ENCODE peak calls at places on chromosomes 3 and 15, in four cellular contexts. One of them, this sample, is unnamed. For H3K4me1, the result is how much of the 10 kb centered on the place peaks cover.

GRCh38 chr3:66633982-66634381 is 133.2 kb upstream of the LRIG1 start:
- DNase-seq in fibroblast of lung: no peak
- DNase-seq in MM.1S: no peak
- DNase-seq in neuronal stem cell: no peak
- DNase-seq in this sample: no peak

GRCh38 chr15:50458301-50458700 is 34.1 kb downstream of the USP8 start:
- DNase-seq in fibroblast of lung: no peak
- DNase-seq in MM.1S: no peak
- DNase-seq in neuronal stem cell: no peak
- DNase-seq in this sample: no peak

GRCh38 chr3:185825639-185826481 is 1.0 kb upstream of the IGF2BP2 start:
- DNase-seq in fibroblast of lung: peak
- DNase-seq in MM.1S: peak
- DNase-seq in neuronal stem cell: peak
- DNase-seq in this sample: peak

GRCh38 chr15:39530446-39531342 is 50.2 kb upstream of the THBS1 start:
- DNase-seq in fibroblast of lung: peak
- DNase-seq in MM.1S: no peak
- DNase-seq in neuronal stem cell: no peak
- DNase-seq in this sample: no peak

GRCh38 chr15:96887730-96888129 is 557.2 kb downstream of the NR2F2 start:
- DNase-seq in fibroblast of lung: peak
- DNase-seq in MM.1S: no peak
- DNase-seq in neuronal stem cell: no peak
- DNase-seq in this sample: no peak

GRCh38 chr3:154050766-154051165 is 70.4 kb upstream of the ARHGEF26 start:
- DNase-seq in fibroblast of lung: no peak
- DNase-seq in MM.1S: no peak
- DNase-seq in neuronal stem cell: no peak
- DNase-seq in this sample: no peak

GRCh38 chr3:69009559-69010410 is 3.7 kb downstream of the EOGT start:
- DNase-seq in fibroblast of lung: peak
- DNase-seq in MM.1S: no peak
- DNase-seq in neuronal stem cell: no peak
- DNase-seq in this sample: peak

GRCh38 chr3:184568918-184569829 is 7.6 kb downstream of the EPHB3 start:
- DNase-seq in fibroblast of lung: peak
- DNase-seq in MM.1S: no peak
- DNase-seq in neuronal stem cell: no peak
- DNase-seq in this sample: peak

GRCh38 chr15:68601206-68602197 is 22.7 kb downstream of the CORO2B start:
- DNase-seq in fibroblast of lung: no peak
- DNase-seq in MM.1S: no peak
- DNase-seq in neuronal stem cell: no peak
- DNase-seq in this sample: peak

GRCh38 chr15:59524331-59524731 is 86.3 kb downstream of the FAM81A start:
- DNase-seq in fibroblast of lung: no peak
- DNase-seq in MM.1S: no peak
- DNase-seq in neuronal stem cell: no peak
- DNase-seq in this sample: no peak

GRCh38 chr3:134367869-134368750 is 6.1 kb downstream of the AMOTL2 start:
- DNase-seq in fibroblast of lung: no peak
- DNase-seq in MM.1S: no peak
- DNase-seq in neuronal stem cell: no peak
- DNase-seq in this sample: peak

GRCh38 chr3:36212291-36212690 is 168.0 kb upstream of the STAC start:
- DNase-seq in fibroblast of lung: peak
- DNase-seq in MM.1S: no peak
- DNase-seq in neuronal stem cell: no peak
- DNase-seq in this sample: no peak

GRCh38 chr15:89187911-89188514 is 33.4 kb downstream of the RLBP1 start:
- DNase-seq in fibroblast of lung: no peak
- DNase-seq in MM.1S: no peak
- DNase-seq in neuronal stem cell: no peak
- DNase-seq in this sample: no peak

GRCh38 chr3:99741588-99741987 is 76.1 kb upstream of the CMSS1 start:
- DNase-seq in fibroblast of lung: no peak
- DNase-seq in MM.1S: no peak
- DNase-seq in neuronal stem cell: no peak
- DNase-seq in this sample: peak

GRCh38 chr15:89494006-89494405 is 2.4 kb downstream of the RHCG start:
- DNase-seq in fibroblast of lung: no peak
- DNase-seq in MM.1S: no peak
- DNase-seq in neuronal stem cell: no peak
- DNase-seq in this sample: no peak

GRCh38 chr3:158700559-158700958 is 28.1 kb upstream of the LXN start:
- DNase-seq in fibroblast of lung: no peak
- DNase-seq in MM.1S: no peak
- DNase-seq in neuronal stem cell: no peak
- DNase-seq in this sample: no peak

GRCh38 chr3:108437439-108437838 is 73.0 kb downstream of the MYH15 start:
- DNase-seq in fibroblast of lung: no peak
- DNase-seq in MM.1S: no peak
- DNase-seq in neuronal stem cell: no peak
- DNase-seq in this sample: no peak

GRCh38 chr3:47381317-47382157 is 716 bp downstream of the PTPN23 start:
- DNase-seq in fibroblast of lung: peak
- DNase-seq in MM.1S: peak
- DNase-seq in neuronal stem cell: peak
- DNase-seq in this sample: peak

GRCh38 chr3:128009952-128010846 is 42.0 kb upstream of the SEC61A1 start:
- DNase-seq in fibroblast of lung: peak
- DNase-seq in MM.1S: no peak
- DNase-seq in neuronal stem cell: no peak
- DNase-seq in this sample: no peak

GRCh38 chr15:70099966-70100494 is 2.3 kb upstream of the TLE3 start:
- DNase-seq in fibroblast of lung: no peak
- DNase-seq in MM.1S: peak
- DNase-seq in neuronal stem cell: no peak
- DNase-seq in this sample: peak

DNA sequence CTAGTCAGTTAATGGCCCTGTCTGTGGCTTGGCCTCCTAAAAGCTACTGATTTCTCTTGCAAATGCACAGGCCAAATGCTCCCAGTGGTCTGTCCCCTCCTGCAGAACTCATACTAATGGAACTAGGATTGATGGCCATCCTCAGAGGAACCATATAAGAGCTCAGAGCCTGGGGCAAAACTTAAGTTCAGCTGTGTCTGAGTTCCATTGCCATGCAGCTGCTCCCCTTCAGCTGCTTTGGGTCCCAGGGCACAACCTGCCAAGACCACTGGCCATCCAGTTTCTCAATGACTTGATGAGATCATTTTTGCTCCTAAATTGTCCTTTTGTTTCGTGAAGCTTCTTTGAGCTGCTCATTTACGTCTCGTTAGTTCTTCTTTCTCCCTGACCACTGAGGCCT is 529.5 kb upstream of the TBL1XR1 start:
- DNase-seq in fibroblast of lung: no peak
- DNase-seq in MM.1S: no peak
- DNase-seq in neuronal stem cell: no peak
- DNase-seq in this sample: no peak
- H3K4me1 ChIP-seq in fibroblast of lung: under half
- H3K4me1 ChIP-seq in MM.1S: under half
- H3K4me1 ChIP-seq in neuronal stem cell: under half
- H3K4me1 ChIP-seq in this sample: under half

GRCh38 chr3:160400631-160401150 is 1.2 kb downstream of the SMC4 start:
- DNase-seq in fibroblast of lung: no peak
- DNase-seq in MM.1S: peak
- DNase-seq in neuronal stem cell: no peak
- DNase-seq in this sample: no peak

GRCh38 chr3:160400048-160400630 is 689 bp downstream of the SMC4 start:
- DNase-seq in fibroblast of lung: peak
- DNase-seq in MM.1S: peak
- DNase-seq in neuronal stem cell: no peak
- DNase-seq in this sample: peak

GRCh38 chr3:160403028-160403545 is 3.6 kb downstream of the SMC4 start:
- DNase-seq in fibroblast of lung: peak
- DNase-seq in MM.1S: peak
- DNase-seq in neuronal stem cell: no peak
- DNase-seq in this sample: no peak

GRCh38 chr3:160402249-160403027 is 3.0 kb downstream of the SMC4 start:
- DNase-seq in fibroblast of lung: peak
- DNase-seq in MM.1S: peak
- DNase-seq in neuronal stem cell: no peak
- DNase-seq in this sample: peak

DNA sequence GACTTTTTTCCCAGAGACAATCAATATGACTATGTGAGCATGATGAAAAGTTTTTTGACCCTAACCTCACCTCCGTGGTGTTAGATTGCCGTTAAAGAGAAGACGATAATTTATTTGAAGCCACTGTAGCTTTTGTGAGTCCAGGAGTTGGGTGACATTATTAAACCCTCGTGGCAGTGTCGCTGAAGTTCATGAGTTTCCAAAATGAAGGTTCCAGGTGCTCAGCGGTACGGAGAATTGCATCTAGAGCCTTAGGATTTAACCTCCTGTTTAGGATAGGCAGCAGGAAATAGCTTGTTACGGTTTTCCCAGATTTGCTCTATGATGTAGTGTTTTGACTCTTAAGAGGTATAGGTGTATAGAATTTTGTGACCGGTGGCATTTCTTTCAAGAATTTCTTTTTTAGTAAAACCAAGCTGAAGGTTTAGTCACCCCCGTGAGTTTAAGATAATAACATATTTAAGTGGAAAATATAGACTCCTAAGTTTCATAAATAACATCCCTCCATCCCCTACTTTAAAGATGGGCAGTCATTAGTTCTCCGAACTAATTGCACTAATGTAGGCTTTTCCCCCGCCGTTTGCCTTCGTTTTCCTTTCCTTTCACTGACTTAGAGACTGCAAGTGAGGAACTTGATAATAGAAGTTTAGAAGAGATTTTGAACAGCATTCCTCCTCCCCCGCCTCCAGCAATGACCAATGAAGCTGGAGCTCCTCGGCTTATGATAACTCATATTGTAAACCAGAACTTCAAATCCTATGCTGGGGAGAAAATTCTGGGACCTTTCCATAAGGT is 2.0 kb downstream of the SMC4 start:
- DNase-seq in fibroblast of lung: peak
- DNase-seq in MM.1S: peak
- DNase-seq in neuronal stem cell: no peak
- DNase-seq in this sample: peak
- H3K4me1 ChIP-seq in fibroblast of lung: under half
- H3K4me1 ChIP-seq in MM.1S: under half
- H3K4me1 ChIP-seq in neuronal stem cell: under half
- H3K4me1 ChIP-seq in this sample: under half

DNA sequence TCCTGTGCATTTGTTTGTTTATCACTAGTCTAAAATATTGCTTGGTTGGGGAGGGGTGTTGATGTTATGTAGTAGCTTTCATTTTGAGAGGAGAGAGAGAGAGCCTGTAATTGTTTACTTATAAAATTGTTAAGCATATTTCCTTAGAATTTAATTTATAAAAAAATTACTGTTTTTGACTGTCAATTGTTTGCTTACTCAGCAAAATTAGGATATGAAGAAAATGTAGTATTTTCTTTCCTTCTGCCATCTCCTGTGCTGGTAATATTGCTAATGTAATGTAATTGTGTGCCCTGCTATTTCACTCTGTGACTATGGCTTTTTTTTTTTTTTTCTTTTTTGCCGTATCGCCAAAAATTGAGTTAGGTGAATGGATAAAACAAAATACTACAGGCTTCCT is 3.5 kb downstream of the U2SURP start:
- DNase-seq in fibroblast of lung: no peak
- DNase-seq in MM.1S: no peak
- DNase-seq in neuronal stem cell: no peak
- DNase-seq in this sample: no peak
- H3K4me1 ChIP-seq in fibroblast of lung: under half
- H3K4me1 ChIP-seq in MM.1S: under half
- H3K4me1 ChIP-seq in neuronal stem cell: under half
- H3K4me1 ChIP-seq in this sample: under half

DNA sequence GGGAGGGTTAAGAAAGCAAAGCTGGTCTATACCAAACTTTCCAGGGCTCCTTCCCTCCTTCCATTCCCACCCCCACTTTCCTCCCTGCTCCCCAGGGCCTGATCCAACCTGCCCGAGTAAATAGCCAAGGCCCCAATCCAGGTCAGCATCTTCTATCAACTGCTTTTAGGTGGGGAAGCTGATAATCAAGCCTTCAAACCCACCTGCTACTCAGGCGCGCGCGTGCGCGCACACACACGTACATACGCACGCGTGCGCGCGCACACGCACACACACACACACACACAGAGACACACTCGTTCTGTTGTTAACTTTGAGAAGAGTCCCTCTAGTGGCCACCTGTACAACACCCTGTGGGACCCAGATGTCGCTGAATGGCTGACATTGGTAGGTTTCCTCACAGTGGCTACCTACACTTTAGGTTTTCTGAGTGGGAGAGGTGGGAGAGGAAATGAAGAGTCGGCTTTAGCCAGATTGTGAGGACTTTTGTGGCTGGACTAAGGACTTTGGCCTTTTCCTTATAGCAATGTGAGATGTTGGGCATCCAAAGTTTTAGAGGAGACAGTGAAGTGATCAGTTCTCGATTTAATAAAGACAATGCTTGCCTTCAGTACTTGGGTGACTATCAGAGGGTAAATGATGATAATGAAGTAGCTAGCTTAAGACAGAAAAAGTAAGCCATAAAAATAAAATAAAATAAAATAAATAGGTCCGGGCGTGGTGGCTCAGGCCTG is 179.9 kb upstream of the C2CD4B start:
- DNase-seq in fibroblast of lung: peak
- DNase-seq in MM.1S: peak
- DNase-seq in neuronal stem cell: peak
- DNase-seq in this sample: peak
- H3K4me1 ChIP-seq in fibroblast of lung: under half
- H3K4me1 ChIP-seq in MM.1S: under half
- H3K4me1 ChIP-seq in neuronal stem cell: under half
- H3K4me1 ChIP-seq in this sample: under half

GRCh38 chr3:50212502-50212901 is 7.4 kb downstream of the SLC38A3 start:
- DNase-seq in fibroblast of lung: no peak
- DNase-seq in MM.1S: no peak
- DNase-seq in neuronal stem cell: no peak
- DNase-seq in this sample: peak
- H3K4me1 ChIP-seq in fibroblast of lung: under half
- H3K4me1 ChIP-seq in MM.1S: under half
- H3K4me1 ChIP-seq in neuronal stem cell: under half
- H3K4me1 ChIP-seq in this sample: under half

DNA sequence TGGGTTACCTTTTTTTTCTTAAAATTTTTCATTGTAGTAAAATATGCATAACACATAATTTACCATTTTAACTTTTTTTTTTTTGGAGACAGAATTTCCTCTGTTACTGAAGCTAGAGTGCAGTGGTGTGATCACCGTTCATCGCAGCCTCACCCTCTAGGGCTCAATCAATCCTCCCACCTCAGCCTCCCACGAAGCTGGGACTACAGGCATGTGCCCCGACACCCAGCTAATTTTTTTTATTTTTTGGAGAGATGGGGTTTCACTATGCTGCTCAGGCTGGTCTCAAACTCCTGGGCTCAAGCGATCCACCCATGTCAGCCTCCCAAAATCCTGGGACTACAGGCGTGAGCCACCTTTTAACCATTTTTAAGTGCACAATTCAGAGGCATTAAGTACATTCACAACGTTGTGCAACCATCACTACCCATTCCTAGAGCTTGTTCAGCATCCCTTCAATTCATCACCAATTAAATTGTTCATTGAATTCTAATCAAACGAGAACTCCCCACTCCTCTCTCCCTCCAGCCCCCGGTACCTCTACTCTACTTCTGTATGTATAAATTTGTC is 44.6 kb downstream of the BHLHE40 start:
- DNase-seq in fibroblast of lung: no peak
- DNase-seq in MM.1S: no peak
- DNase-seq in neuronal stem cell: no peak
- DNase-seq in this sample: no peak
- H3K4me1 ChIP-seq in fibroblast of lung: under half
- H3K4me1 ChIP-seq in MM.1S: under half
- H3K4me1 ChIP-seq in neuronal stem cell: under half
- H3K4me1 ChIP-seq in this sample: under half